ENCODE peak calls at places on chromosomes 3 and 15, in ten cellular contexts. B is NCI-H774; N is left ventricle myocardium inferior; Z is CD8-positive, alpha-beta T cell; L is ascending aorta; Q is tibial nerve; P is Kasumi-1; T is activated CD4-positive, alpha-beta T cell treated with anti-CD3 and anti-CD28 coated beads for 48 hours; E is mesendoderm; G is pulmonary artery endothelial cell. M is an unnamed sample.

GRCh38 chr15:44519537-44519936 is 17.4 kb upstream of the EIF3J start:
- DNase-seq in B (no peak), N (no peak), Z (no peak), L (no peak), Q (no peak), P (no peak), T (no peak), E (no peak), G (no peak), M (no peak)

GRCh38 chr15:38176155-38176554 is 76.5 kb upstream of the SPRED1 start:
- DNase-seq in B (no peak), N (no peak), Z (no peak), L (no peak), Q (no peak), P (no peak), T (no peak), E (no peak), G (no peak), M (peak)

GRCh38 chr15:39022532-39023305 is 458.1 kb upstream of the RASGRP1 start:
- DNase-seq in B (no peak), N (no peak), Z (no peak), L (no peak), Q (no peak), P (no peak), T (no peak), E (no peak), G (no peak), M (no peak)

GRCh38 chr15:38690737-38691332 is 126.2 kb upstream of the RASGRP1 start:
- DNase-seq in B (peak), N (peak), Z (peak), L (peak), Q (peak), P (peak), T (peak), E (peak), G (peak), M (peak)

GRCh38 chr3:139654637-139655365 is 23.0 kb downstream of the NMNAT3 start:
- DNase-seq in B (peak), N (no peak), Z (no peak), L (no peak), Q (no peak), P (no peak), T (no peak), E (no peak), G (no peak), M (no peak)

GRCh38 chr3:51682079-51682478 is 11.0 kb downstream of the TEX264 start:
- DNase-seq in B (peak), N (peak), Z (peak), L (peak), Q (peak), P (peak), T (peak), E (peak), G (peak), M (peak)

GRCh38 chr3:184639351-184639750 is 72.5 kb downstream of the MAGEF1 start:
- DNase-seq in B (no peak), N (no peak), Z (no peak), L (no peak), Q (no peak), P (no peak), T (no peak), E (no peak), G (no peak), M (no peak)

GRCh38 chr15:47620960-47621681 is 96.2 kb upstream of the SEMA6D start:
- DNase-seq in B (no peak), N (no peak), Z (no peak), L (no peak), Q (no peak), P (no peak), T (no peak), E (no peak), G (no peak), M (peak)

GRCh38 chr15:69996842-69997478 is 100.8 kb downstream of the TLE3 start:
- DNase-seq in B (peak), N (no peak), Z (no peak), L (no peak), Q (no peak), P (no peak), T (no peak), E (no peak), G (no peak), M (no peak)

GRCh38 chr3:88623709-88624108 is 473.9 kb downstream of the C3orf38 start:
- DNase-seq in B (no peak), N (no peak), Z (no peak), L (no peak), Q (no peak), P (no peak), T (no peak), E (no peak), G (no peak), M (no peak)

GRCh38 chr15:69145694-69146492 is 14.5 kb upstream of the GLCE start:
- DNase-seq in B (peak), N (no peak), Z (no peak), L (no peak), Q (no peak), P (no peak), T (no peak), E (no peak), G (no peak), M (no peak)

GRCh38 chr15:74866090-74866489 is 7.1 kb downstream of the SCAMP2 start:
- DNase-seq in B (no peak), N (no peak), Z (no peak), L (no peak), Q (no peak), P (no peak), T (no peak), E (peak), G (no peak), M (peak)

GRCh38 chr15:31393441-31394091 is 66.9 kb downstream of the KLF13 start:
- DNase-seq in B (no peak), N (peak), Z (peak), L (peak), Q (peak), P (no peak), T (no peak), E (no peak), G (no peak), M (no peak)

GRCh38 chr3:107222927-107223326 is 154.3 kb upstream of the CCDC54 start:
- DNase-seq in B (no peak), N (no peak), Z (no peak), L (no peak), Q (no peak), P (no peak), T (no peak), E (no peak), G (no peak), M (peak)

GRCh38 chr3:48478631-48479555 is 25.1 kb downstream of the SHISA5 start:
- DNase-seq in B (no peak), N (no peak), Z (peak), L (no peak), Q (no peak), P (no peak), T (peak), E (no peak), G (no peak), M (no peak)

GRCh38 chr3:64801856-64802255 is 114.1 kb upstream of the ADAMTS9 start:
- DNase-seq in B (no peak), N (no peak), Z (no peak), L (no peak), Q (no peak), P (no peak), T (no peak), E (peak), G (no peak), M (no peak)

GRCh38 chr3:2568073-2568671 is 469.5 kb downstream of the CNTN4 start:
- DNase-seq in B (no peak), N (no peak), Z (no peak), L (no peak), Q (no peak), P (no peak), T (no peak), E (no peak), G (no peak), M (no peak)

GRCh38 chr15:48084759-48085420 is 35.9 kb upstream of the SLC24A5 start:
- DNase-seq in B (peak), N (no peak), Z (no peak), L (no peak), Q (no peak), P (peak), T (no peak), E (peak), G (no peak), M (peak)

GRCh38 chr15:97909291-97909891 is 51.1 kb upstream of the ARRDC4 start:
- DNase-seq in B (peak), N (peak), Z (peak), L (peak), Q (peak), P (peak), T (peak), E (peak), G (no peak), M (peak)

GRCh38 chr3:49013738-49014660 is 4.4 kb downstream of the DALRD3 start:
- DNase-seq in B (no peak), N (no peak), Z (peak), L (no peak), Q (no peak), P (peak), T (peak), E (peak), G (no peak), M (no peak)

GRCh38 chr3:184489457-184489856 is 72.1 kb upstream of the EPHB3 start:
- DNase-seq in B (no peak), N (no peak), Z (no peak), L (no peak), Q (no peak), P (no peak), T (no peak), E (no peak), G (no peak), M (no peak)

GRCh38 chr3:114332342-114333179 is 38.7 kb downstream of the TIGIT start:
- DNase-seq in B (no peak), N (no peak), Z (no peak), L (no peak), Q (no peak), P (no peak), T (no peak), E (no peak), G (no peak), M (no peak)

GRCh38 chr15:51837784-51838183 is 8.3 kb downstream of the TMOD3 start:
- DNase-seq in B (no peak), N (no peak), Z (no peak), L (no peak), Q (no peak), P (peak), T (no peak), E (no peak), G (no peak), M (peak)

GRCh38 chr15:80999623-81000036 is 1.1 kb upstream of the TLNRD1 start:
- DNase-seq in B (no peak), N (no peak), Z (peak), L (peak), Q (no peak), P (peak), T (peak), E (no peak), G (no peak), M (no peak)

GRCh38 chr15:65286069-65286703 is 497 bp downstream of the PARP16 start:
- DNase-seq in B (no peak), N (no peak), Z (no peak), L (peak), Q (no peak), P (no peak), T (peak), E (no peak), G (no peak), M (no peak)

GRCh38 chr3:63655519-63655918 is 3.0 kb downstream of the SNTN start:
- DNase-seq in B (no peak), N (no peak), Z (no peak), L (no peak), Q (no peak), P (no peak), T (no peak), E (no peak), G (no peak), M (peak)

GRCh38 chr15:100877551-100877950 is 2.1 kb upstream of the ALDH1A3 start:
- DNase-seq in B (no peak), N (no peak), Z (no peak), L (no peak), Q (no peak), P (no peak), T (no peak), E (no peak), G (no peak), M (no peak)

GRCh38 chr3:110933786-110934415 is 137.7 kb upstream of the NECTIN3 start:
- DNase-seq in B (no peak), N (no peak), Z (no peak), L (no peak), Q (no peak), P (no peak), T (no peak), E (no peak), G (no peak), M (peak)

GRCh38 chr3:123971416-123971815 is 10.4 kb upstream of the CCDC14 start:
- DNase-seq in B (no peak), N (no peak), Z (no peak), L (no peak), Q (no peak), P (no peak), T (no peak), E (no peak), G (no peak), M (no peak)

GRCh38 chr15:72205273-72205672 is 7.7 kb upstream of the GRAMD2A start:
- DNase-seq in B (no peak), N (no peak), Z (no peak), L (no peak), Q (no peak), P (no peak), T (no peak), E (no peak), G (no peak), M (no peak)

GRCh38 chr3:12970684-12971083 is 102.5 kb downstream of the IQSEC1 start:
- DNase-seq in B (no peak), N (no peak), Z (no peak), L (no peak), Q (no peak), P (no peak), T (no peak), E (no peak), G (no peak), M (no peak)

GRCh38 chr15:101431748-101432147 is 57.8 kb downstream of the PCSK6 start:
- DNase-seq in B (no peak), N (no peak), Z (no peak), L (no peak), Q (no peak), P (no peak), T (no peak), E (no peak), G (no peak), M (no peak)

GRCh38 chr3:17865626-17866025 is 123.2 kb upstream of the TBC1D5 start:
- DNase-seq in B (no peak), N (no peak), Z (no peak), L (no peak), Q (no peak), P (no peak), T (no peak), E (no peak), G (no peak), M (no peak)

GRCh38 chr3:150349314-150350097 is 58.6 kb upstream of the TSC22D2 start:
- DNase-seq in B (no peak), N (peak), Z (no peak), L (peak), Q (no peak), P (no peak), T (no peak), E (peak), G (no peak), M (no peak)

GRCh38 chr3:136787226-136787793 is 31.6 kb upstream of the SLC35G2 start:
- DNase-seq in B (no peak), N (no peak), Z (peak), L (no peak), Q (no peak), P (no peak), T (peak), E (no peak), G (no peak), M (peak)

M was measured in foreskin fibroblast.